ENCODE peak calls at places on chromosomes 12 and 14, in five cellular contexts. F is pancreas; J is uterus; Y is fibroblast of lung; A is CD4-positive, alpha-beta T cell. U is an unnamed sample.

GRCh38 chr14:74952697-74953484 is 2.5 kb downstream of the PGF start:
- DNase-seq in F (no peak), J (no peak), Y (peak; percentile 25), A (no peak), U (no peak)

GRCh38 chr14:91219505-91220389 is 24.8 kb downstream of the GPR68 start:
- DNase-seq in F (no peak), J (no peak), Y (no peak), A (no peak), U (no peak)

GRCh38 chr12:110071504-110071903 is 23.2 kb upstream of the C12orf76 start:
- DNase-seq in F (no peak), J (no peak), Y (no peak), A (no peak), U (no peak)

GRCh38 chr14:32004300-32004699 is 72.8 kb upstream of the ARHGAP5 start:
- DNase-seq in F (no peak), J (no peak), Y (peak; percentile 42), A (no peak), U (no peak)

GRCh38 chr14:55333785-55334485 is 62.7 kb downstream of the FBXO34 start:
- DNase-seq in F (no peak), J (no peak), Y (peak; percentile 47), A (no peak), U (no peak)

GRCh38 chr14:105118646-105119409 is 49.7 kb downstream of the JAG2 start:
- DNase-seq in F (no peak), J (no peak), Y (no peak), A (no peak), U (no peak)

GRCh38 chr14:56899829-56900228 is 89.5 kb upstream of the OTX2 start:
- DNase-seq in F (no peak), J (no peak), Y (no peak), A (no peak), U (no peak)

GRCh38 chr14:93184391-93185332 is at the start of the genes LYSET and MOAP1:
- DNase-seq in F (peak; percentile 95), J (peak; percentile 83), Y (peak; percentile 74), A (peak; percentile 88), U (peak; percentile 80)

GRCh38 chr12:52175411-52176350 is 16.1 kb downstream of the KRT80 start:
- DNase-seq in F (no peak), J (no peak), Y (peak; percentile 54), A (no peak), U (no peak)

GRCh38 chr12:112381898-112382796 is at the start of gene HECTD4:
- DNase-seq in F (peak; percentile 99), J (peak; percentile 90), Y (peak; percentile 76), A (peak; percentile 81), U (peak; percentile 59)

GRCh38 chr12:74885775-74886174 is 323.9 kb downstream of the KCNC2 start:
- DNase-seq in F (no peak), J (no peak), Y (no peak), A (no peak), U (no peak)

GRCh38 chr12:111389635-111390034 is 16.1 kb upstream of the SH2B3 start:
- DNase-seq in F (no peak), J (no peak), Y (no peak), A (no peak), U (no peak)

GRCh38 chr12:32163596-32163995 is 56.9 kb downstream of the BICD1 start:
- DNase-seq in F (no peak), J (no peak), Y (peak; percentile 9), A (no peak), U (no peak)

GRCh38 chr12:3113671-3114070 is 36.5 kb downstream of the TSPAN9 start:
- DNase-seq in F (no peak), J (no peak), Y (no peak), A (no peak), U (no peak)

GRCh38 chr12:113461666-113462065 is 10.0 kb downstream of the LHX5 start:
- DNase-seq in F (no peak), J (no peak), Y (peak; percentile 14), A (no peak), U (no peak)

GRCh38 chr14:39175445-39176262 is 600 bp downstream of the PNN start:
- DNase-seq in F (peak; percentile 70), J (no peak), Y (no peak), A (no peak), U (no peak)

GRCh38 chr12:19967486-19967885 is 400.9 kb upstream of the PDE3A start:
- DNase-seq in F (no peak), J (no peak), Y (peak; percentile 82), A (no peak), U (no peak)

GRCh38 chr14:70995671-70996070 is 88.4 kb downstream of the PCNX1 start:
- DNase-seq in F (no peak), J (no peak), Y (no peak), A (no peak), U (no peak)

GRCh38 chr12:45327823-45328383 is 112.0 kb downstream of the ANO6 start:
- DNase-seq in F (no peak), J (no peak), Y (no peak), A (no peak), U (no peak)

GRCh38 chr12:92971869-92972524 is 42.9 kb upstream of the EEA1 start:
- DNase-seq in F (no peak), J (no peak), Y (peak; percentile 93), A (no peak), U (no peak)

GRCh38 chr12:27123642-27124041 is 41.3 kb upstream of the C12orf71 start:
- DNase-seq in F (no peak), J (no peak), Y (peak; percentile 43), A (no peak), U (no peak)

GRCh38 chr12:1935700-1936378 is 17.4 kb upstream of the CACNA2D4 start:
- DNase-seq in F (peak; percentile 81), J (no peak), Y (no peak), A (no peak), U (no peak)

GRCh38 chr14:91521058-91521721 is 11.1 kb upstream of the PPP4R3A start:
- DNase-seq in F (no peak), J (no peak), Y (no peak), A (no peak), U (no peak)

DNA sequence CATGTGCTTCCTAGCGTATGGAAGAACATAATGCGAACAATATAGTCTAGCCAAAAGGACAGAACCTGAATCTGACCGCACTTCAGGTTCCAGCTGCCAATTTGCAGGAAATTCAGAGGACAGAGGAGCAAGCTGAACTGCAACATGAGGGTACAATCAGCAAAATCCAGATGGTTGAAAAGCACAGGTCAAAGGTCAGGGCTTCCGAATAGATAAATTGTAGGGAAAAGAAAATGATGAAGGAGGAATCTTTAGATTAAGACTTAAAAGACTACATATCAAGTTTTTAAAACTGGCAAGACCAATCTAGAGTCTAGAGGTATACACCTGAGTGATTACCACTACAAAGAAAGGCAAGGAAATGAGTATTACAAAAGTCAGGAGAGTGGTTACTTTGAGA is 42.1 kb upstream of the SELPLG start:
- DNase-seq in F (no peak), J (no peak), Y (no peak), A (no peak), U (no peak)
- H3K27ac ChIP-seq in F (no peak overlapping the region), J (peak overlapping the region; percentile 69), Y (no peak overlapping the region), A (no peak overlapping the region), U (no peak overlapping the region)

DNA sequence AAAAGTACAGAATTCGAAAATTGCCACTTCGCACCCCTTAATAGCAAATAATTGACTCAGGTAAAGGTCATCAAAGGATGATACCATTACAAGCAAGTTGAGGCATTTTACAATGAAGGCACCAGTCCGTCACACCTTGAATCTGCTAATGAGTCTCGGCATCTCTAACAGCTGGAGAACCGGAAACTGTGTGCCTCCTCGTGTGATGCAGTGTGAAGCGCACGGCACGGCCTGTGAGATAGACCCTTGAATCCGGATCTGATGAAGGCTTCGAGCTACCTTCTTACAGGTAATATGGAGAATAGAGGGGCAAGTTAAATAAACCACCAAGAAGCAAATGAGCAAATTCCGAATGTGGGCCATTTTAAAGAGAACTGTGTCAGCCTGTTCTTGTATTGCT is 19.8 kb upstream of the TUBA1A start:
- DNase-seq in F (no peak), J (no peak), Y (no peak), A (no peak), U (no peak)
- H3K27ac ChIP-seq in F (no peak overlapping the region), J (no peak overlapping the region), Y (no peak overlapping the region), A (no peak overlapping the region), U (no peak overlapping the region)

GRCh38 chr14:64407329-64407728 is 19.2 kb downstream of the MTHFD1 start:
- DNase-seq in F (no peak), J (no peak), Y (no peak), A (no peak), U (no peak)

GRCh38 chr14:64410084-64410774 is 22.1 kb downstream of the MTHFD1 start:
- DNase-seq in F (no peak), J (no peak), Y (peak; percentile 42), A (no peak), U (no peak)

GRCh38 chr14:64411001-64411400 is 22.8 kb downstream of the MTHFD1 start:
- DNase-seq in F (no peak), J (no peak), Y (no peak), A (no peak), U (no peak)

GRCh38 chr14:64412237-64412636 is 24.1 kb downstream of the MTHFD1 start:
- DNase-seq in F (no peak), J (no peak), Y (no peak), A (no peak), U (no peak)

DNA sequence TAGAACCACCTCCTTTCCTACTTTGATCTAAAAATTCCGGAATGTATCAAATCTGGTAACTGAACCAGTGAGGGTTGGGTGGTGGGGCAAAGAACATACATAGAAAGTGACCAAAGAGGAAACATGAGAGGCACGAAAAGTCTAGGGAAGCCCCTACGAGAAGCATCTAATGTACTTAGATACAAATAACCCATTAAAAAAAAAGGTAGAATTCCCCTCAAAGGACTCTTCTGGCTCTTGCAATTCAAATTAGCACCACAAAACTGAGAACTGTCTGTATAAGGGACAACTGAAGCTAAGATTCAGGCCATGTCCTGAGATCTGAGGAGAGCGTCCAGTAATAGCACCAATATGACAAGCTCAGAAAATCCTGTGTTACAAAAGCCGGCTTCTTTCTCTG is 21.4 kb downstream of the MTHFD1 start:
- DNase-seq in F (no peak), J (no peak), Y (no peak), A (no peak), U (no peak)
- H3K27ac ChIP-seq in F (no peak overlapping the region), J (no peak overlapping the region), Y (no peak overlapping the region), A (no peak overlapping the region), U (peak overlapping the region; percentile 11)

GRCh38 chr12:122050706-122051105 is 27.9 kb upstream of the MLXIP start:
- DNase-seq in F (no peak), J (no peak), Y (no peak), A (no peak), U (no peak)
- H3K27ac ChIP-seq in F (peak overlapping the region; percentile 58), J (peak overlapping the region; percentile 69), Y (no peak overlapping the region), A (no peak overlapping the region), U (no peak overlapping the region)

DNA sequence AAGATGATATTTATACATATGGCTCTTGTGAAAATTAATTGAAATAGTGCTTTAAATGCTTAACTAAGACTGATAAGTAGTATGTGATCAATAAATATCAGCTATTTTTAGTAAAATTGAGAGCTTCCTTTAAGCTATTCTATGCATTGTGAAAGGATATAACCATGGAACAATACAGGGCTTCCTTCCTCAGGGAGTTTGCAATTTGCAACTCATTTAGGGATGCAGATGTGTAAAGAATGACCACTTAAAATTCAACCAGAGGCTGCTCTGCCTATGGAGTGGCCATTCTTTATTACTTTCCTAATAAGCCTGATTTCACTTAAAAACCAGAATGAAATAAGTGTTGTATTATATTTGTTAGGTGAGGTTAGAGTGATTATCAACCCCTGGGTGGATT is 103.2 kb upstream of the PRICKLE1 start:
- DNase-seq in F (no peak), J (no peak), Y (no peak), A (no peak), U (no peak)
- H3K27ac ChIP-seq in F (no peak overlapping the region), J (peak overlapping the region; percentile 59), Y (no peak overlapping the region), A (no peak overlapping the region), U (no peak overlapping the region)